ENCODE peak calls at places on chromosomes 3 and 15, in four cellular contexts. One of them, this sample, is unnamed.

GRCh38 chr3:172259191-172259590 is 189.1 kb downstream of the GHSR start:
- DNase-seq in iPS-NIHi11: no peak
- DNase-seq in stimulated activated CD8-positive, alpha-beta memory T cell treated with anti-CD3 and anti-CD28 coated beads, Interleukin-4, amount 100 ng/mL, for 24 hours: no peak
- DNase-seq in thoracic aorta: no peak
- DNase-seq in this sample: no peak

GRCh38 chr3:169026543-169027181 is 636.9 kb downstream of the MECOM start:
- DNase-seq in iPS-NIHi11: no peak
- DNase-seq in stimulated activated CD8-positive, alpha-beta memory T cell treated with anti-CD3 and anti-CD28 coated beads, Interleukin-4, amount 100 ng/mL, for 24 hours: no peak
- DNase-seq in thoracic aorta: no peak
- DNase-seq in this sample: no peak

GRCh38 chr15:67511606-67512005 is 9.3 kb upstream of the C15orf61 start:
- DNase-seq in iPS-NIHi11: no peak
- DNase-seq in stimulated activated CD8-positive, alpha-beta memory T cell treated with anti-CD3 and anti-CD28 coated beads, Interleukin-4, amount 100 ng/mL, for 24 hours: no peak
- DNase-seq in thoracic aorta: no peak
- DNase-seq in this sample: no peak

GRCh38 chr15:31267161-31268107 is 59.2 kb upstream of the KLF13 start:
- DNase-seq in iPS-NIHi11: no peak
- DNase-seq in stimulated activated CD8-positive, alpha-beta memory T cell treated with anti-CD3 and anti-CD28 coated beads, Interleukin-4, amount 100 ng/mL, for 24 hours: no peak
- DNase-seq in thoracic aorta: no peak
- DNase-seq in this sample: peak; percentile 14

GRCh38 chr3:30848093-30848779 is 46.2 kb downstream of the GADL1 start:
- DNase-seq in iPS-NIHi11: no peak
- DNase-seq in stimulated activated CD8-positive, alpha-beta memory T cell treated with anti-CD3 and anti-CD28 coated beads, Interleukin-4, amount 100 ng/mL, for 24 hours: no peak
- DNase-seq in thoracic aorta: no peak
- DNase-seq in this sample: no peak

GRCh38 chr15:70524470-70524869 is 238.9 kb downstream of the UACA start:
- DNase-seq in iPS-NIHi11: no peak
- DNase-seq in stimulated activated CD8-positive, alpha-beta memory T cell treated with anti-CD3 and anti-CD28 coated beads, Interleukin-4, amount 100 ng/mL, for 24 hours: no peak
- DNase-seq in thoracic aorta: no peak
- DNase-seq in this sample: peak; percentile 17

GRCh38 chr3:149468504-149469212 is 5.8 kb upstream of the TM4SF4 start:
- DNase-seq in iPS-NIHi11: no peak
- DNase-seq in stimulated activated CD8-positive, alpha-beta memory T cell treated with anti-CD3 and anti-CD28 coated beads, Interleukin-4, amount 100 ng/mL, for 24 hours: no peak
- DNase-seq in thoracic aorta: no peak
- DNase-seq in this sample: no peak

GRCh38 chr3:42656680-42657610 is 3.4 kb downstream of the ZBTB47 start:
- DNase-seq in iPS-NIHi11: no peak
- DNase-seq in stimulated activated CD8-positive, alpha-beta memory T cell treated with anti-CD3 and anti-CD28 coated beads, Interleukin-4, amount 100 ng/mL, for 24 hours: no peak
- DNase-seq in thoracic aorta: no peak
- DNase-seq in this sample: no peak

GRCh38 chr3:32956750-32957570 is 5.5 kb downstream of the CCR4 start:
- DNase-seq in iPS-NIHi11: no peak
- DNase-seq in stimulated activated CD8-positive, alpha-beta memory T cell treated with anti-CD3 and anti-CD28 coated beads, Interleukin-4, amount 100 ng/mL, for 24 hours: no peak
- DNase-seq in thoracic aorta: no peak
- DNase-seq in this sample: no peak

GRCh38 chr3:95926904-95927501 is 887.4 kb upstream of the EPHA6 start:
- DNase-seq in iPS-NIHi11: peak; percentile 41
- DNase-seq in stimulated activated CD8-positive, alpha-beta memory T cell treated with anti-CD3 and anti-CD28 coated beads, Interleukin-4, amount 100 ng/mL, for 24 hours: no peak
- DNase-seq in thoracic aorta: no peak
- DNase-seq in this sample: peak; percentile 96

GRCh38 chr15:69757186-69757585 is 304.6 kb downstream of the RPLP1 start:
- DNase-seq in iPS-NIHi11: no peak
- DNase-seq in stimulated activated CD8-positive, alpha-beta memory T cell treated with anti-CD3 and anti-CD28 coated beads, Interleukin-4, amount 100 ng/mL, for 24 hours: peak; percentile 45
- DNase-seq in thoracic aorta: no peak
- DNase-seq in this sample: no peak

GRCh38 chr3:184241447-184242296 is 7.1 kb downstream of the ALG3 start:
- DNase-seq in iPS-NIHi11: peak; percentile 60
- DNase-seq in stimulated activated CD8-positive, alpha-beta memory T cell treated with anti-CD3 and anti-CD28 coated beads, Interleukin-4, amount 100 ng/mL, for 24 hours: no peak
- DNase-seq in thoracic aorta: no peak
- DNase-seq in this sample: peak; percentile 61

GRCh38 chr3:45779746-45780735 is 16.3 kb downstream of the SLC6A20 start:
- DNase-seq in iPS-NIHi11: no peak
- DNase-seq in stimulated activated CD8-positive, alpha-beta memory T cell treated with anti-CD3 and anti-CD28 coated beads, Interleukin-4, amount 100 ng/mL, for 24 hours: no peak
- DNase-seq in thoracic aorta: no peak
- DNase-seq in this sample: no peak

This sample was measured in H9.